ENCODE peak calls at places on chromosomes 7 and 10, in four cellular contexts. O is heart left ventricle, J is ovary, B is AG10803. I is an unnamed sample.

GRCh38 chr10:72322280-72323058 is 32.2 kb downstream of the DNAJB12 start:
- DNase-seq in J (no peak), O (peak), B (no peak), I (no peak)

GRCh38 chr10:128009768-128010167 is 102.9 kb downstream of the PTPRE start:
- DNase-seq in J (no peak), B (no peak), O (no peak), I (peak)

GRCh38 chr7:47032171-47032915 is 549.6 kb downstream of the TNS3 start:
- DNase-seq in B (peak), O (no peak), J (no peak), I (no peak)

GRCh38 chr7:127619681-127620405 is 1.9 kb upstream of the PAX4 start:
- DNase-seq in J (no peak), O (no peak), B (no peak), I (no peak)

GRCh38 chr7:128311003-128311402 is 32.7 kb downstream of the RBM28 start:
- DNase-seq in B (no peak), O (no peak), J (no peak), I (peak)

GRCh38 chr10:66822801-66823200 is 103.0 kb upstream of the LRRTM3 start:
- DNase-seq in B (no peak), J (no peak), O (no peak), I (no peak)

GRCh38 chr10:98400482-98400881 is 14.5 kb downstream of the PYROXD2 start:
- DNase-seq in B (no peak), J (no peak), O (no peak), I (peak)

GRCh38 chr10:103916254-103916653 is 1.7 kb downstream of the STN1 start:
- DNase-seq in J (no peak), B (no peak), O (no peak), I (peak)

GRCh38 chr7:32937344-32938174 is 19.7 kb upstream of the FKBP9 start:
- DNase-seq in B (peak), O (no peak), J (peak), I (peak)

GRCh38 chr10:78581133-78581694 is 487.6 kb upstream of the ZMIZ1 start:
- DNase-seq in B (no peak), O (no peak), J (no peak), I (no peak)

GRCh38 chr10:62858364-62858763 is 42.2 kb upstream of the EGR2 start:
- DNase-seq in O (peak), J (no peak), B (peak), I (peak)

GRCh38 chr10:64534616-64535015 is 1013.4 kb downstream of the REEP3 start:
- DNase-seq in B (no peak), O (no peak), J (no peak), I (no peak)

GRCh38 chr7:22351329-22351692 is 5.6 kb downstream of the RAPGEF5 start:
- DNase-seq in O (no peak), B (no peak), J (no peak), I (no peak)
- H3K4me3 ChIP-seq in O (no peak), B (no peak), J (no peak), I (no peak)

DNA sequence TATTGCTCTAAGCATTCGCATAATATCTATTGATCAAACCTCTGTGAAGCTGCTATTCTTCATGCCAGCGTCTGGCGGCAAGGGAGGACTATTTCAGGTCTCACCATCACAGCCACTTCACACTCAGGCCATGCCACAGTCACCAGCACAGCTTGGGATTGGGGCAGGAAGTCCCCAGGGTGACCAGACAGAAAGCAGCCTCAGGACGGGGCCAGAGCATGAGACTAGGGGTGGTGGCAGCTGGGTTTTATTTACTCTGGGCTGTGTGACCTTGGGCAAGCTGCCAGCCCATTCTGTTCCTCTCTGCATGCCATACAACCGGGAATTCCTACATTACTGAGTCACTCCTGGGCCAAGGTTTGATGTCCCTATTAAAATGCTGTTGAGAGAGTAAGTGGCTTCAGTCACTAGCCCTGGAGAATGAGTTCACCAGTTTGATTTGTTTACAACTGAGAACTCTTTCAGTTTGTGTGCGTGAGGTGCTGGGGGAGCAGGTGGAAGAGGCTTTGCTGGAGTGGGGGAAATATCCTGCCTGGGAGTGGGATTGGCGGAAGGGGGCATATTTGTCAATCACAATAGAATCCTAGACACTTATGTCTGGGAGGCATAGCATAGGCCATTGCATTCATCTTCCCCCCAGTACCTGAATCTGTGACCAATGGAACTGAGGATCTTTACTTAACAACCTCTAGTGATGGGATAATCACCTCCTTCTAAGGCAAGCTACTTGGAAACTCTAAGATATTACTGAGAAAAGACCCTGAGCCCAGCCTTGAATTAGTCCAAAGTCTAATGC is 90.4 kb downstream of the NPSR1 start:
- DNase-seq in J (peak), B (peak), O (peak), I (peak)
- TF ChIP-seq CTCF in J (no peak), B (no peak), O (no peak), I (no peak)

DNA sequence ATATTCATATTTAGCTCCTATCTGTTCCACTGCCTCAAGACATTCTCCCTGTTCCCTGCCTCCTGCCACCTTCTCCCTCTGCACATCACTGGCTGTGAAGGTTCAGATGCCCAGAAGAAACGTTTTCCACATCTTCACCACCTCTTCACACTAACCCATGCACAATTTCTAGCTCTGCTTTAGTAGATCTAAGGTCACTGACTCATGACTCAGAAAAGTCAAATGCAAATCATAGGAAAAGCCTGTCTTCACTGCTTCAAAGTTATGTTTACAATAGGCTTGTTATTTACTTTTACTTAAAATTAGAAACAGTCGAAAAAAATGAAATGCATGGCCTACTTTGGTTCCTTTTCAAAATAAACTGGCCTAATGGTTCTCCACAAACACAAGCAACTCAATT is 2.5 kb downstream of the SCRN1 start:
- DNase-seq in O (no peak), J (no peak), B (peak), I (peak)
- H3K4me3 ChIP-seq in O (no peak), J (no peak), B (no peak), I (no peak)

DNA sequence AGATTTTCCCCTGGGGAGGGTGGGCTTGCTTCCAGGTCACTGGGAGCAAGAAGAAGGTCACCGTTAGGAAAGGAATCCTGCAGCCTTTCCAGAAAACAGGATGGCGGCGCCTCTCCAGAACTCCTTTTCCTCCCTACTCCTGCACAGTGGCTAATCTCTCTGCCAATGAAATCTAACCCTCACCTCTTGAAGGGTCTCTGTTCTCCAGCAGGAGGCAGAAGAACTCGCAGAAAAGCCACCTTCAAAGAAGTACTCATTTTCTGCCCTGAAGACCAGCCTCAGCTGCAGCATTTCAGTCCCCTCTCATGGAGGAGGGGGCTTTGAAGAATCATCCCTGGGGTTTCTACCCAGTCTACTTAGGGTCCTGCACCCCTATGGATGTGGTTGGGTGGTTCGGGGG is 626.9 kb downstream of the CALN1 start:
- DNase-seq in B (no peak), J (no peak), O (no peak), I (no peak)
- TF ChIP-seq CTCF in B (no peak), J (no peak), O (no peak), I (no peak)

GRCh38 chr7:69696686-69697685 is 98.7 kb downstream of the AUTS2 start:
- DNase-seq in B (peak), J (no peak), O (no peak), I (no peak)
- H3K4me3 ChIP-seq in B (no peak), J (no peak), O (no peak), I (no peak)

I was measured in fibroblast of mammary gland.